ENCODE peak calls at places on chromosomes 6 and 20, in seven cellular contexts. H, T, R, S, F, D and W are unnamed samples. For H3K27me3, the result is how much of the 10 kb centered on the place peaks cover.

GRCh38 chr6:30564114-30564513 is 7.0 kb downstream of the PRR3 start:
- DNase-seq in D (no peak), T (no peak), S (no peak), H (no peak), R (no peak), F (no peak), W (no peak)

GRCh38 chr6:33746036-33746600 is 587 bp downstream of the IP6K3 start:
- DNase-seq in T (no peak), S (no peak), F (no peak), H (peak), R (no peak), D (peak), W (no peak)

GRCh38 chr6:44721954-44722578 is 334.6 kb downstream of the CDC5L start:
- DNase-seq in T (no peak), S (no peak), H (no peak), D (no peak), R (no peak), F (no peak), W (no peak)

GRCh38 chr6:34568341-34568680 is 12.2 kb upstream of the SPDEF start:
- DNase-seq in F (no peak), H (no peak), R (no peak), S (no peak), D (no peak), T (no peak), W (no peak)

GRCh38 chr6:167998206-167998605 is 735 bp downstream of the KIF25 start:
- DNase-seq in D (no peak), F (no peak), R (no peak), H (no peak), T (no peak), S (no peak), W (no peak)

GRCh38 chr6:110415297-110415916 is at the start of gene DDO:
- DNase-seq in R (peak), S (no peak), F (peak), H (no peak), D (peak), T (peak), W (no peak)

GRCh38 chr6:20454201-20454824 is 52.6 kb downstream of the E2F3 start:
- DNase-seq in R (no peak), D (no peak), H (no peak), S (no peak), T (peak), F (no peak), W (no peak)

GRCh38 chr6:88586371-88587157 is 376.9 kb downstream of the RNGTT start:
- DNase-seq in S (no peak), T (no peak), D (peak), F (no peak), H (no peak), R (peak), W (no peak)

GRCh38 chr20:43766395-43766794 is 39.6 kb upstream of the GTSF1L start:
- DNase-seq in F (no peak), D (no peak), S (no peak), H (no peak), R (peak), T (no peak), W (no peak)

GRCh38 chr20:44603327-44603726 is 20.9 kb downstream of the PKIG start:
- DNase-seq in S (peak), D (no peak), R (no peak), F (no peak), T (no peak), H (no peak), W (no peak)

GRCh38 chr6:56933650-56934049 is 21.3 kb upstream of the BEND6 start:
- DNase-seq in D (no peak), S (no peak), R (no peak), F (no peak), T (no peak), H (no peak), W (no peak)

GRCh38 chr20:23086931-23087411 is 847 bp upstream of the CD93 start:
- DNase-seq in F (no peak), D (no peak), H (no peak), S (no peak), T (no peak), R (peak), W (no peak)

GRCh38 chr6:104604643-104605042 is 255.1 kb downstream of the HACE1 start:
- DNase-seq in H (no peak), T (no peak), R (no peak), S (no peak), F (no peak), D (no peak), W (no peak)

GRCh38 chr6:144482142-144482541 is 197.0 kb downstream of the UTRN start:
- DNase-seq in T (peak), S (peak), H (peak), D (peak), R (peak), F (peak), W (peak)

GRCh38 chr20:4601630-4602296 is 119.9 kb upstream of the PRND start:
- DNase-seq in S (no peak), D (no peak), F (no peak), H (no peak), T (no peak), R (no peak), W (no peak)

GRCh38 chr6:2999005-2999620 is 581 bp upstream of the NQO2 start:
- DNase-seq in H (no peak), F (peak), T (no peak), S (no peak), D (no peak), R (peak), W (no peak)

GRCh38 chr6:105087571-105088211 is 92.1 kb downstream of the POPDC3 start:
- DNase-seq in F (peak), H (no peak), T (peak), D (no peak), R (peak), S (peak), W (no peak)

GRCh38 chr20:53171065-53171464 is 198.9 kb downstream of the TSHZ2 start:
- DNase-seq in D (no peak), H (no peak), F (no peak), S (no peak), T (no peak), R (no peak), W (no peak)

GRCh38 chr20:11182715-11183114 is 508.9 kb upstream of the JAG1 start:
- DNase-seq in S (no peak), T (no peak), R (no peak), D (no peak), F (no peak), H (no peak), W (no peak)

GRCh38 chr6:89941847-89942497 is 47.7 kb downstream of the GJA10 start:
- DNase-seq in R (no peak), D (no peak), F (no peak), T (no peak), S (no peak), H (no peak), W (no peak)

GRCh38 chr6:80528115-80528514 is 421.6 kb downstream of the BCKDHB start:
- DNase-seq in S (peak), R (no peak), H (no peak), D (no peak), T (no peak), F (no peak), W (no peak)

GRCh38 chr20:8764289-8764962 is 304.5 kb upstream of the PLCB4 start:
- DNase-seq in R (no peak), S (no peak), D (no peak), H (no peak), F (no peak), T (peak), W (no peak)

GRCh38 chr20:33761698-33762250 is 30.0 kb downstream of the ZNF341 start:
- DNase-seq in S (no peak), H (no peak), D (no peak), T (no peak), R (no peak), F (no peak), W (no peak)

GRCh38 chr6:169787797-169788196 is 36.4 kb downstream of the ERMARD start:
- DNase-seq in R (peak), S (no peak), T (no peak), F (no peak), H (peak), D (peak), W (no peak)

GRCh38 chr6:82066196-82066595 is 181.3 kb downstream of the IBTK start:
- DNase-seq in F (no peak), T (no peak), S (no peak), H (no peak), R (no peak), D (no peak), W (no peak)

GRCh38 chr20:50449789-50450492 is 60.2 kb upstream of the PTPN1 start:
- DNase-seq in F (no peak), S (no peak), H (no peak), R (no peak), T (no peak), D (no peak), W (no peak)

GRCh38 chr6:120405947-120406346 is 928.3 kb downstream of the TBC1D32 start:
- DNase-seq in R (no peak), S (peak), F (no peak), D (no peak), H (peak), T (no peak), W (no peak)

GRCh38 chr6:63644668-63645326 is 9.2 kb downstream of the PHF3 start:
- DNase-seq in S (no peak), H (peak), T (no peak), D (no peak), R (no peak), F (no peak), W (no peak)

GRCh38 chr6:111764238-111765182 is 108.7 kb downstream of the FYN start:
- DNase-seq in D (no peak), F (no peak), S (no peak), R (no peak), H (peak), T (no peak), W (peak)

GRCh38 chr6:56497270-56497669 is 145.4 kb downstream of the DST start:
- DNase-seq in H (no peak), R (no peak), S (no peak), F (no peak), T (no peak), D (no peak), W (no peak)

GRCh38 chr6:579339-579738 is 77.6 kb downstream of the HUS1B start:
- DNase-seq in T (no peak), R (no peak), H (no peak), S (peak), F (no peak), D (no peak), W (no peak)

GRCh38 chr6:41088451-41088850 is 15.7 kb downstream of the NFYA start:
- DNase-seq in F (no peak), D (no peak), H (no peak), R (no peak), T (no peak), S (no peak), W (no peak)

GRCh38 chr6:169215201-169215661 is 38.4 kb downstream of the THBS2 start:
- DNase-seq in S (no peak), T (peak), D (no peak), H (no peak), R (peak), F (no peak), W (no peak)

GRCh38 chr20:34709836-34710567 is 5.9 kb downstream of the TP53INP2 start:
- DNase-seq in F (peak), T (peak), R (no peak), D (peak), H (peak), S (peak), W (no peak)

GRCh38 chr6:428047-428608 is 36.6 kb downstream of the IRF4 start:
- DNase-seq in F (no peak), H (no peak), D (no peak), R (no peak), S (no peak), T (no peak), W (no peak)

GRCh38 chr20:39986231-39986904 is 702.7 kb downstream of the MAFB start:
- DNase-seq in H (peak), F (no peak), T (peak), R (peak), D (peak), S (no peak), W (no peak)

GRCh38 chr20:10034717-10035571 is at the start of gene ANKEF1:
- DNase-seq in R (peak), F (peak), S (peak), T (peak), D (peak), H (peak), W (peak)

GRCh38 chr6:160221918-160222317 is 36.7 kb downstream of the SLC22A2 start:
- DNase-seq in S (no peak), T (no peak), H (no peak), R (no peak), F (no peak), D (no peak), W (no peak)

GRCh38 chr6:160224599-160225237 is 33.9 kb downstream of the SLC22A2 start:
- DNase-seq in F (no peak), R (no peak), T (no peak), D (no peak), S (no peak), H (no peak), W (no peak)

GRCh38 chr6:160217863-160218262 is 40.8 kb downstream of the SLC22A2 start:
- DNase-seq in T (no peak), S (no peak), R (no peak), H (no peak), F (no peak), D (no peak), W (no peak)

GRCh38 chr6:160222491-160222890 is 36.1 kb downstream of the SLC22A2 start:
- DNase-seq in H (peak), F (no peak), D (no peak), T (no peak), S (no peak), R (no peak), W (no peak)

DNA sequence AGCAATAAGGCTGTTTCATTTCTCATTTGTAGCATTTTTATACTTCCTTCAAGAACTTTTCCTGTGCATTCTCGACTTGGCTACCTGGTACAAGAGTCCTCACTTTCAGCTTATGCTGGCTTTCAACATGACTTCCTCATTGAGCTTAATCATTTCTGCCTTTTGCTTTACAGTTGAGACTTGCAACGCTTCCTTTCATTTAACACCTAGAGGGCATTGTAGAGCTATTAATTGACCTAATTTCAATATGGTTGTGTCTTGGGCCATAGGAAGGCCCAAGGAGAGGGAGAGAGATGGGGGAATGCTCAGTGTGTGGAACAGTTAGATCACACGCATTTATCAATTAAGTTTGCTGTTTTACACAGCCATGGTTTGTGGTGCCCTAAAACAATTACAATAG is 37.2 kb downstream of the SLC22A2 start:
- DNase-seq in T (no peak), D (no peak), F (no peak), H (no peak), S (peak), R (no peak), W (no peak)
- TF ChIP-seq CTCF in T (no peak), D (no peak), F (no peak), H (peak), S (no peak), R (peak), W (peak)

DNA sequence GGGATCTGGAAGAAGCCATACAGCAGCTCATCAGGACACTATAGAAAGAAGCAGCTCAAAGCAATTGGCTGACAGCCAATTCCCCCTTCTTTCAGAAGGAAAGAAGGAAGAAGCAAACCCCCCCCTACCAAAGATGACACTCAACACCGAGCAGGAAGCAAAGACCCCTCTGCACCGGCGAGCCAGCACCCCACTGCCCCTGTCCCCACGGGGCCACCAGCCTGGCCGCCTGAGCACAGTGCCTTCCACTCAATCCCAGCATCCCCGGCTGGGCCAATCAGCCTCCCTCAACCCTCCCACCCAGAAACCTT is 1.2 kb downstream of the REM1 start:
- DNase-seq in H (no peak), R (no peak), F (no peak), T (no peak), S (no peak), D (no peak), W (no peak)
- H3K4me3 ChIP-seq in H (no peak), R (no peak), F (no peak), T (no peak), S (no peak), D (peak), W (no peak)

DNA sequence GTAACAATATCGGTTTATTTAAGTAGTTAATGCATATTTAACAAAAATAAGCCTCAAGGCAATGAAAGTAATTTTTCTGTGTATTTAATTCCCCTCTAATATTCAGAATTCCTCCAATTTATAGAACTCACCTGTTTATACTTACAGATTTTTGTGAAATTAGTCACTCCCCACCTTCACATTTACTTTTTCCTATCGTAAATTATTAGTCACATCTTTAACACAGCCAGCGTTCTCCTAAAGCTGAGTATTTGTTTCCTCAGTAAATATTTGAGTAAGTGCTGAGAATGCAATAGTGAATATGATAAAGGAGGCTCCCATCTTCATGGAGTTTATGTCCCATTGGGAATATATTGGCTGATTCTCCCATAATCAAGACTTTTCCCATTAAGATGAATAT is 88.0 kb downstream of the SYCP2 start:
- DNase-seq in D (no peak), T (no peak), R (no peak), S (no peak), H (no peak), F (no peak), W (no peak)
- H3K27me3 ChIP-seq in D (under half), T (under half), R (under half), S (under half), H (under half), F (under half), W (under half)

GRCh38 chr20:38043512-38044300 is 10.2 kb downstream of the RPRD1B start:
- DNase-seq in F (no peak), T (no peak), D (no peak), R (peak), H (no peak), S (no peak), W (no peak)
- TF ChIP-seq CTCF in F (no peak), T (no peak), D (no peak), R (peak), H (no peak), S (no peak), W (no peak)

GRCh38 chr6:16730720-16731502 is 30.3 kb downstream of the ATXN1 start:
- DNase-seq in F (no peak), S (no peak), R (no peak), T (no peak), H (no peak), D (no peak), W (no peak)
- H3K4me3 ChIP-seq in F (no peak), S (no peak), R (no peak), T (no peak), H (no peak), D (no peak), W (no peak)

GRCh38 chr6:6154335-6154734 is 147.6 kb upstream of the NRN1 start:
- DNase-seq in R (no peak), S (no peak), T (no peak), H (no peak), D (no peak), F (no peak), W (no peak)
- H3K27me3 ChIP-seq in R (under half), S (under half), T (under half), H (under half), D (under half), F (under half), W (under half)

GRCh38 chr6:53666271-53666626 is 693 bp upstream of the KLHL31 start:
- DNase-seq in T (no peak), F (no peak), S (no peak), H (no peak), R (no peak), D (no peak), W (no peak)

GRCh38 chr6:53662457-53662856 is 3.1 kb downstream of the KLHL31 start:
- DNase-seq in D (no peak), S (no peak), F (no peak), H (no peak), T (no peak), R (no peak), W (no peak)

GRCh38 chr6:53669592-53669991 is 4.0 kb upstream of the KLHL31 start:
- DNase-seq in F (no peak), H (no peak), T (no peak), D (no peak), S (no peak), R (no peak), W (no peak)

GRCh38 chr6:53659458-53659857 is 6.1 kb downstream of the KLHL31 start:
- DNase-seq in D (no peak), S (no peak), T (no peak), F (no peak), R (no peak), H (no peak), W (no peak)

GRCh38 chr6:53664623-53665022 is 933 bp downstream of the KLHL31 start:
- DNase-seq in H (no peak), F (no peak), R (no peak), D (no peak), S (no peak), T (no peak), W (no peak)
- TF ChIP-seq CTCF in H (no peak), F (no peak), R (no peak), D (no peak), S (no peak), T (no peak), W (no peak)